ENCODE peak calls at places on chromosomes 12 and 14, in nine cellular contexts. L is activated CD4-positive, alpha-beta T cell treated with anti-CD3 and anti-CD28 coated beads, Interleukin-2, amount 10 ng/mL, durations not matched to agents 7 days and 5 days; Z is activated T-cell treated with anti-CD3 and anti-CD28 coated beads, Interleukin-2, amount 50 U/mL, for 24 hours; T is body of pancreas; G is NCI-H1436; V is epithelial cell of esophagus; Y is IMR-90; K is Calu3; N is activated T-helper 1 cell treated with Interleukin-2 at 50 U/mL for 16 hours. I is an unnamed sample.

GRCh38 chr12:70366581-70367267 is 634 bp downstream of the KCNMB4 start:
- DNase-seq in L (peak), Z (peak), T (peak), G (peak), V (peak), Y (peak), K (peak), N (peak), I (no peak)

GRCh38 chr14:64763801-64764511 is 59.7 kb downstream of the PLEKHG3 start:
- DNase-seq in L (no peak), Z (no peak), T (no peak), G (peak), V (peak), Y (peak), K (peak), N (no peak), I (no peak)

GRCh38 chr14:81371802-81372201 is 28.3 kb downstream of the STON2 start:
- DNase-seq in L (no peak), Z (no peak), T (no peak), G (no peak), V (peak), Y (no peak), K (no peak), N (no peak), I (no peak)

GRCh38 chr14:68172664-68173063 is 353.1 kb downstream of the RAD51B start:
- DNase-seq in L (no peak), Z (no peak), T (peak), G (no peak), V (peak), Y (no peak), K (no peak), N (no peak), I (no peak)

GRCh38 chr12:93080452-93080851 is 151.4 kb upstream of the EEA1 start:
- DNase-seq in L (no peak), Z (no peak), T (no peak), G (no peak), V (no peak), Y (no peak), K (no peak), N (no peak), I (no peak)

GRCh38 chr14:90559811-90560492 is 163.1 kb downstream of the CALM1 start:
- DNase-seq in L (no peak), Z (no peak), T (no peak), G (peak), V (no peak), Y (no peak), K (no peak), N (no peak), I (no peak)

GRCh38 chr12:49762468-49762847 is 21.1 kb downstream of the TMBIM6 start:
- DNase-seq in L (peak), Z (no peak), T (no peak), G (no peak), V (no peak), Y (no peak), K (no peak), N (no peak), I (no peak)

GRCh38 chr12:119374615-119375014 is 40.1 kb downstream of the CCDC60 start:
- DNase-seq in L (no peak), Z (no peak), T (no peak), G (no peak), V (no peak), Y (no peak), K (no peak), N (no peak), I (no peak)

GRCh38 chr14:32073537-32074189 is 3.4 kb upstream of the ARHGAP5 start:
- DNase-seq in L (peak), Z (no peak), T (peak), G (peak), V (peak), Y (peak), K (peak), N (no peak), I (no peak)

GRCh38 chr14:34865889-34866574 is 9.1 kb downstream of the BAZ1A start:
- DNase-seq in L (no peak), Z (no peak), T (no peak), G (no peak), V (no peak), Y (no peak), K (no peak), N (no peak), I (no peak)

GRCh38 chr14:61344437-61345143 is 23.2 kb downstream of the PRKCH start:
- DNase-seq in L (no peak), Z (no peak), T (no peak), G (no peak), V (no peak), Y (no peak), K (no peak), N (no peak), I (peak)

GRCh38 chr14:41605550-41606248 is 977 bp upstream of the LRFN5 start:
- DNase-seq in L (no peak), Z (peak), T (no peak), G (peak), V (no peak), Y (peak), K (no peak), N (no peak), I (no peak)

GRCh38 chr12:132899033-132899432 is 11.6 kb upstream of the CHFR start:
- DNase-seq in L (no peak), Z (no peak), T (no peak), G (no peak), V (peak), Y (peak), K (no peak), N (no peak), I (no peak)

GRCh38 chr12:133202493-133203343 is 21.4 kb downstream of the ZNF268 start:
- DNase-seq in L (no peak), Z (no peak), T (no peak), G (no peak), V (no peak), Y (no peak), K (no peak), N (no peak), I (no peak)